ENCODE peak calls at places on chromosomes 7 and 10, in seven cellular contexts. R is fibroblast of mammary gland, N is RWPE2, S is coronary artery, U is colonic mucosa, V is NB4, P is AG04450. B is an unnamed sample.

GRCh38 chr7:131007439-131008330 is 273.7 kb upstream of the KLF14 start:
- DNase-seq in R (peak), N (no peak), S (no peak), U (peak), V (peak), P (no peak), B (peak)

GRCh38 chr10:6279540-6280267 is 77.0 kb downstream of the PFKFB3 start:
- DNase-seq in R (peak), N (no peak), S (no peak), U (no peak), V (no peak), P (no peak), B (peak)

GRCh38 chr7:42677751-42678231 is 234.1 kb downstream of the C7orf25 start:
- DNase-seq in R (peak), N (no peak), S (no peak), U (no peak), V (no peak), P (no peak), B (peak)

GRCh38 chr10:78991187-78991586 is 77.6 kb upstream of the ZMIZ1 start:
- DNase-seq in R (peak), N (no peak), S (no peak), U (no peak), V (peak), P (no peak), B (no peak)

GRCh38 chr7:107996072-107996824 is 6.7 kb downstream of the LAMB1 start:
- DNase-seq in R (peak), N (no peak), S (no peak), U (no peak), V (no peak), P (no peak), B (peak)

GRCh38 chr10:49534670-49535381 is 4.1 kb downstream of the ERCC6 start:
- DNase-seq in R (peak), N (no peak), S (no peak), U (no peak), V (peak), P (no peak), B (peak)

GRCh38 chr10:127243490-127244272 is 47.3 kb upstream of the INSYN2A start:
- DNase-seq in R (peak), N (no peak), S (no peak), U (peak), V (peak), P (no peak), B (peak)

GRCh38 chr10:5511231-5511884 is 12.0 kb upstream of the CALML5 start:
- DNase-seq in R (no peak), N (no peak), S (no peak), U (no peak), V (no peak), P (no peak), B (no peak)

GRCh38 chr7:99224263-99224947 is 16.5 kb upstream of the KPNA7 start:
- DNase-seq in R (peak), N (peak), S (peak), U (peak), V (peak), P (no peak), B (peak)

GRCh38 chr10:118873738-118874105 is 119.0 kb upstream of the CACUL1 start:
- DNase-seq in R (no peak), N (no peak), S (no peak), U (no peak), V (no peak), P (no peak), B (no peak)

GRCh38 chr10:132650611-132651250 is 113.1 kb downstream of the INPP5A start:
- DNase-seq in R (no peak), N (no peak), S (no peak), U (no peak), V (no peak), P (no peak), B (no peak)

GRCh38 chr10:52420656-52421055 is 106.6 kb downstream of the DKK1 start:
- DNase-seq in R (no peak), N (no peak), S (no peak), U (no peak), V (no peak), P (no peak), B (no peak)

GRCh38 chr7:111413796-111414195 is 148.5 kb downstream of the IMMP2L start:
- DNase-seq in R (no peak), N (no peak), S (no peak), U (no peak), V (no peak), P (no peak), B (no peak)

GRCh38 chr7:142365410-142365842 is 107.6 kb upstream of the PRSS58 start:
- DNase-seq in R (no peak), N (no peak), S (no peak), U (no peak), V (no peak), P (no peak), B (no peak)

GRCh38 chr10:110762849-110763211 is 108.9 kb upstream of the PDCD4 start:
- DNase-seq in R (no peak), N (no peak), S (no peak), U (no peak), V (no peak), P (no peak), B (no peak)

GRCh38 chr10:21929070-21929469 is 74.5 kb downstream of the DNAJC1 start:
- DNase-seq in R (no peak), N (no peak), S (no peak), U (no peak), V (no peak), P (no peak), B (no peak)

GRCh38 chr10:124353896-124354295 is 64.8 kb downstream of the OAT start:
- DNase-seq in R (no peak), N (no peak), S (peak), U (no peak), V (no peak), P (no peak), B (no peak)

GRCh38 chr7:1562611-1563051 is 6.6 kb upstream of the TMEM184A start:
- DNase-seq in R (no peak), N (no peak), S (no peak), U (no peak), V (no peak), P (peak), B (peak)

GRCh38 chr7:73865738-73866445 is 4.9 kb downstream of the TMEM270 start:
- DNase-seq in R (peak), N (no peak), S (no peak), U (no peak), V (peak), P (no peak), B (peak)

GRCh38 chr7:22597845-22598244 is 97.9 kb upstream of the STEAP1B start:
- DNase-seq in R (peak), N (no peak), S (no peak), U (no peak), V (no peak), P (no peak), B (peak)

GRCh38 chr7:32890010-32890552 is 1.5 kb downstream of the KBTBD2 start:
- DNase-seq in R (peak), N (no peak), S (no peak), U (no peak), V (peak), P (no peak), B (peak)

GRCh38 chr10:80161321-80162084 is 29.0 kb downstream of the PLAC9 start:
- DNase-seq in R (no peak), N (no peak), S (no peak), U (no peak), V (peak), P (no peak), B (peak)

GRCh38 chr10:29879862-29880261 is 179.5 kb downstream of the JCAD start:
- DNase-seq in R (peak), N (no peak), S (no peak), U (no peak), V (no peak), P (no peak), B (no peak)

GRCh38 chr10:95963992-95964391 is 56.2 kb downstream of the CC2D2B start:
- DNase-seq in R (no peak), N (no peak), S (no peak), U (no peak), V (no peak), P (no peak), B (no peak)

GRCh38 chr7:102447311-102447710 is 13.9 kb downstream of the ORAI2 start:
- DNase-seq in R (no peak), N (no peak), S (no peak), U (no peak), V (no peak), P (no peak), B (no peak)

GRCh38 chr7:155811560-155811894 is 736 bp downstream of the SHH start:
- DNase-seq in R (no peak), N (no peak), S (no peak), U (peak), V (no peak), P (no peak), B (no peak)

GRCh38 chr10:65291276-65291675 is 1634.6 kb upstream of the LRRTM3 start:
- DNase-seq in R (no peak), N (no peak), S (no peak), U (no peak), V (no peak), P (no peak), B (peak)

GRCh38 chr7:142859829-142860228 is 5.0 kb downstream of the EPHB6 start:
- DNase-seq in R (peak), N (no peak), S (no peak), U (no peak), V (no peak), P (no peak), B (peak)

GRCh38 chr7:65872776-65873581 is at the start of gene VKORC1L1:
- DNase-seq in R (peak), N (peak), S (peak), U (peak), V (peak), P (peak), B (peak)

GRCh38 chr7:73827568-73828106 is 3.2 kb upstream of the CLDN4 start:
- DNase-seq in R (no peak), N (no peak), S (no peak), U (peak), V (no peak), P (no peak), B (no peak)

GRCh38 chr10:120950103-120950561 is 99.0 kb downstream of the WDR11 start:
- DNase-seq in R (no peak), N (no peak), S (no peak), U (no peak), V (no peak), P (no peak), B (no peak)
- H3K4me3 ChIP-seq in R (no peak), N (no peak), S (peak), U (no peak), V (no peak), P (no peak), B (no peak)

GRCh38 chr10:7826971-7827370 is 8.7 kb downstream of the TAF3 start:
- DNase-seq in R (peak), N (no peak), S (no peak), U (no peak), V (peak), P (no peak), B (peak)
- TF ChIP-seq CTCF in R (peak), N (no peak), S (no peak), U (no peak), V (no peak), P (peak), B (peak)

DNA sequence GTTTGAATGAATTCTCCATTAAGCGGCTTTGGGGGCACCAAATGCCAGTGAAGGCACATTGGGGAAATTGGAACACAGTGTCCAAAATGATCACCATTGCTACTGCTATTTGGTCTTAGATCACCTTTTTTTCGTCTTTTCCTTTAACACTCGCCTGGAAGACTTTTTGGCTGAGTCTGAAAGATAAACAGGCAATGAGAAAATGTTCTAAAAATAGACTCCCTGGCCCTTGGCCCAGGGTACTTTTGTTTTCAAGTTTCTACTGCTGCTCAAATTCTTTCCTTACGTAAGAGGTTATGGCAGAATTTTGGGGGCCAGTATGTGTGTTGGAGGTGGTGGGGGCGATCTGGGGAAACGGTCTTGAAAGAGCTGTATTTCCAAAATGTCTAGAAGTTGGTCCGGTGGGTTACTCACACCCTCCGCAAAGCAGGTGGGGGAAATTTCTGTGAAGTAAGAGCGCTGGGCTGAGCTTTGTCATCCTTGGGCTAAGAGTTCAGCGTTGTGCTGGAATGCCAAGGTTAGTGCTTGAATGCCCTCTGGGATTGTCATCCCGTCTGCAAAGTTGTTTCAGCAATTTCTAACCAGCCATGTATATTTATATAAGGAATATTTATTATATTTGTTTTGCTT is 1.3 kb upstream of the ITPRIP start:
- DNase-seq in R (peak), N (no peak), S (peak), U (peak), V (peak), P (no peak), B (peak)
- H3K4me3 ChIP-seq in R (peak), N (peak), S (peak), U (peak), V (peak), P (peak), B (peak)

DNA sequence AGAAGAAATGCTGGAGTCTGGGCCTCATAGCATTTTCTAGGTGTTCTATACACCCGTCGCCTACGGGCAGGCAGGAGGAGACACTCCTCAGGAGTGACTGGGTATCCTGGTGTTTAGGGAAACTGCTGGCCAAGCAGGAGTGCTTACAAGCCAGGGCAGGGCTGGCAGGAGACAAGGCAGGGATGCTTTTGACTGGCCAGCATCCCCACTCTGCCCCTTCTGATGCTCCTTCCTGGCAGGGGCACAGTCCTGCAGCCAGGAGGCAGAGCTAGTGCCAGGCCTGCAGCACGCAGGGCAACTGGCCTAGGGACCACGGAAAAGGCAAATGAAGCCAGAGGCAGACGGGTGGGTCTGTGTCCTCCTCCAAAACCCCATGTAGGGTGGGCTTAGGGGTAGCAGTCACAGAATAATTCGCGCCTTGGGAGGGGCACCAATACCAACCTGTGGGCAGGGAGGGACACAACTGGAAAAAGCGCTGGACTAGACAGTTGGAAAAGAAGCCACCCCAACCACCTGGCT is 4.9 kb downstream of the IMPDH1 start:
- DNase-seq in R (peak), N (no peak), S (no peak), U (peak), V (peak), P (no peak), B (no peak)
- TF ChIP-seq CTCF in R (peak), N (peak), S (no peak), U (peak), V (no peak), P (peak), B (peak)

GRCh38 chr7:51186531-51186930 is 130.1 kb downstream of the COBL start:
- DNase-seq in R (no peak), N (no peak), S (no peak), U (no peak), V (peak), P (no peak), B (no peak)
- H3K4me3 ChIP-seq in R (no peak), N (no peak), S (no peak), U (no peak), V (no peak), P (no peak), B (no peak)

DNA sequence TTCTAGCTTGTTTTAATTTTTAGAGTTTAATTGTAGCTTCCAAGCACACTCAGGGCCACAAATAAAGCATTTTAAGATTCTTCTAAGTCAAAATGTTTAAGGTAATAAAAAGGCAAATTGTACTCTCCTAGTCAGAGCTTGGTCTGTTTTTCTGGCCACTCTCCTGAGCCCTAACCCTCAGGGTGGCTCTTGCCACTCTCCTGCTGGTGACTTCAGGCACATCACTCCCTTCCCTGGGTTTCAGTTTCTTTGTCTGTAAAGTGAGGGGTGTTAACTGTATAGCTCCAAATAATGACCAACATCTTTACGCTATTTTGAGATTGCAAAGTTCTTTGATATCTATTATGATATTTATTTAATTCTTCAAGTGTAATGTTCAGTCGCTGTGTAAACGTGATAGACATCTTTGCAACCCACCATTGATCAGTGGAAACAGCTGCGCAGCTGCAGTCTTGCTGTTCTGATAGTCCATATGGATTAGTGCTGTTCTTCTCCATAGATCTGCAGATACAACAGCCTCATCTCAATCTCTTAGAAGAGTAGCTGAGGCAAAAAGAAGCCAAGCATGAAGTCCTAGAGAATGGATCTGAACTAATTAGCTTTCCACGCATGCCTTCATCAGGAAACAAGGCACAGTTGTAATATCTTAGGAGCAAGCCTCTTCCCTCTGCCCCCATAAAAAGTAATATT is 189.9 kb downstream of the PLPP4 start:
- DNase-seq in R (no peak), N (no peak), S (no peak), U (no peak), V (no peak), P (no peak), B (no peak)
- TF ChIP-seq CTCF in R (no peak), N (no peak), S (no peak), U (no peak), V (no peak), P (no peak), B (no peak)

GRCh38 chr10:107477266-107477665 is 312.8 kb upstream of the SORCS1 start:
- DNase-seq in R (no peak), N (no peak), S (no peak), U (no peak), V (no peak), P (no peak), B (no peak)
- H3K4me3 ChIP-seq in R (no peak), N (no peak), S (no peak), U (no peak), V (no peak), P (no peak), B (no peak)

B was measured in fibroblast of villous mesenchyme.